ENCODE peak calls at places on chromosomes 12 and 14, in five cellular contexts. Q is CD8-positive, alpha-beta memory T cell; D is CD8-positive, alpha-beta T cell; R is PC-9; S is stimulated activated CD8-positive, alpha-beta memory T cell treated with anti-CD3 and anti-CD28 coated beads, Interleukin-4, amount 100 ng/mL, for 4 hours. M is an unnamed sample.

GRCh38 chr12:39622306-39622705 is 2.7 kb upstream of the ABCD2 start:
- DNase-seq in S (no peak), D (no peak), R (no peak), Q (peak), M (no peak)

GRCh38 chr14:70721542-70721941 is 79.8 kb downstream of the TTC9 start:
- DNase-seq in Q (no peak), R (peak), D (no peak), S (no peak), M (peak)

GRCh38 chr14:58060898-58061297 is 91.1 kb downstream of the ARMH4 start:
- DNase-seq in S (no peak), R (no peak), Q (no peak), D (no peak), M (no peak)

GRCh38 chr12:63319936-63320633 is 169.1 kb upstream of the AVPR1A start:
- DNase-seq in Q (no peak), S (no peak), D (no peak), R (no peak), M (no peak)

GRCh38 chr12:20024194-20024593 is 344.1 kb upstream of the PDE3A start:
- DNase-seq in Q (no peak), R (no peak), S (no peak), D (no peak), M (peak)

GRCh38 chr12:58918475-58918874 is 1.8 kb downstream of the LRIG3 start:
- DNase-seq in R (no peak), D (no peak), S (no peak), Q (no peak), M (no peak)

GRCh38 chr12:54932691-54933090 is 51.9 kb downstream of the TESPA1 start:
- DNase-seq in S (no peak), R (no peak), Q (no peak), D (no peak), M (no peak)

GRCh38 chr14:101009531-101009930 is 106.0 kb upstream of the RTL1 start:
- DNase-seq in Q (no peak), S (no peak), R (no peak), D (no peak), M (peak)

GRCh38 chr14:74555476-74556050 is 56.5 kb downstream of the LTBP2 start:
- DNase-seq in D (no peak), Q (no peak), R (no peak), S (no peak), M (no peak)

M was measured in hepatocyte.